ENCODE peak calls at places on chromosomes 4 and X, in five cellular contexts. H is HFF-Myc, J is amygdala, U is left ventricle myocardium superior, B is hippocampal formation. L is an unnamed sample.

GRCh38 chr4:125365731-125366130 is 51.0 kb downstream of the FAT4 start:
- DNase-seq in H (no peak), J (no peak), U (peak; percentile 14), B (no peak), L (no peak)

GRCh38 chr4:14091966-14092365 is 464.4 kb upstream of the BOD1L1 start:
- DNase-seq in H (no peak), J (no peak), U (no peak), B (no peak), L (no peak)

GRCh38 chr4:156778606-156779005 is 193.0 kb downstream of the PDGFC start:
- DNase-seq in H (no peak), J (no peak), U (no peak), B (no peak), L (no peak)

GRCh38 chr4:38715076-38715475 is 51.1 kb downstream of the KLF3 start:
- DNase-seq in H (no peak), J (no peak), U (no peak), B (no peak), L (no peak)

GRCh38 chr4:77817304-77818076 is 1.7 kb downstream of the CNOT6L start:
- DNase-seq in H (no peak), J (no peak), U (no peak), B (no peak), L (no peak)

GRCh38 chr4:37802068-37802666 is 24.3 kb upstream of the PGM2 start:
- DNase-seq in H (peak; percentile 43), J (no peak), U (peak; percentile 51), B (peak; percentile 54), L (no peak)

GRCh38 chrX:26915064-26915463 is 548.1 kb downstream of the PPP4R3C start:
- DNase-seq in H (no peak), J (no peak), U (no peak), B (no peak), L (no peak)

GRCh38 chr4:71974681-71975080 is 57.1 kb upstream of the NPFFR2 start:
- DNase-seq in H (no peak), J (no peak), U (no peak), B (no peak), L (no peak)

GRCh38 chr4:114597410-114598115 is 1.0 kb upstream of the UGT8 start:
- DNase-seq in H (no peak), J (no peak), U (no peak), B (peak; percentile 64), L (no peak)

GRCh38 chrX:150143721-150144440 is 205.6 kb upstream of the EOLA2 start:
- DNase-seq in H (no peak), J (no peak), U (no peak), B (no peak), L (no peak)

GRCh38 chrX:155888139-155888538 is 7.0 kb downstream of the VAMP7 start:
- DNase-seq in H (peak; percentile 62), J (no peak), U (no peak), B (no peak), L (no peak)

GRCh38 chr4:16450724-16451123 is 224.5 kb upstream of the TAPT1 start:
- DNase-seq in H (no peak), J (no peak), U (no peak), B (no peak), L (no peak)

GRCh38 chr4:53019485-53020382 is 157.6 kb downstream of the RASL11B start:
- DNase-seq in H (no peak), J (no peak), U (no peak), B (no peak), L (no peak)

GRCh38 chr4:176150704-176151103 is 44.7 kb downstream of the SPATA4 start:
- DNase-seq in H (no peak), J (no peak), U (no peak), B (no peak), L (no peak)

GRCh38 chr4:74230902-74231499 is 73.1 kb downstream of the MTHFD2L start:
- DNase-seq in H (peak; percentile 5), J (no peak), U (no peak), B (no peak), L (no peak)

GRCh38 chr4:101222156-101222845 is 125.0 kb downstream of the PPP3CA start:
- DNase-seq in H (no peak), J (no peak), U (no peak), B (no peak), L (no peak)

GRCh38 chrX:100695302-100695701 is 36.6 kb downstream of the SYTL4 start:
- DNase-seq in H (no peak), J (no peak), U (no peak), B (no peak), L (no peak)

GRCh38 chr4:36414248-36414647 is 132.8 kb downstream of the DTHD1 start:
- DNase-seq in H (no peak), J (no peak), U (no peak), B (no peak), L (no peak)

GRCh38 chr4:25727711-25728493 is 72.3 kb downstream of the SLC34A2 start:
- DNase-seq in H (no peak), J (no peak), U (no peak), B (no peak), L (no peak)

GRCh38 chr4:163846008-163846407 is 351.5 kb downstream of the TMA16 start:
- DNase-seq in H (no peak), J (no peak), U (no peak), B (no peak), L (no peak)

GRCh38 chr4:110270492-110271197 is 72.2 kb upstream of the ELOVL6 start:
- DNase-seq in H (peak; percentile 22), J (no peak), U (no peak), B (no peak), L (no peak)

GRCh38 chr4:26803462-26803861 is 57.2 kb upstream of the STIM2 start:
- DNase-seq in H (no peak), J (no peak), U (no peak), B (no peak), L (no peak)

GRCh38 chr4:112532267-112532666 is 16.3 kb upstream of the NEUROG2 start:
- DNase-seq in H (no peak), J (no peak), U (no peak), B (no peak), L (no peak)

GRCh38 chrX:31099536-31100090 is 27.8 kb upstream of the FTHL17 start:
- DNase-seq in H (no peak), J (no peak), U (no peak), B (no peak), L (no peak)

GRCh38 chr4:21202959-21203358 is 502.7 kb downstream of the PACRGL start:
- DNase-seq in H (no peak), J (no peak), U (no peak), B (no peak), L (no peak)

GRCh38 chrX:16125520-16126149 is 2.3 kb downstream of the GRPR start:
- DNase-seq in H (no peak), J (no peak), U (no peak), B (no peak), L (no peak)

L was measured in activated effector memory CD4-positive, alpha-beta T cell treated with Interleukin-2 at 50 U/mL for 16 hours.